ENCODE peak calls at places on chromosomes 12 and 14, in four cellular contexts. U is GM13977, T is astrocyte of the cerebellum, H is upper lobe of right lung. A is an unnamed sample.

GRCh38 chr12:95487024-95487423 is 13.1 kb downstream of the METAP2 start:
- DNase-seq in H (no peak), U (no peak), T (no peak), A (no peak)

GRCh38 chr14:99258884-99259283 is 13.1 kb downstream of the BCL11B start:
- DNase-seq in H (no peak), U (no peak), T (no peak), A (no peak)

GRCh38 chr12:69284131-69284530 is 44.8 kb downstream of the CPSF6 start:
- DNase-seq in H (peak), U (no peak), T (peak), A (peak)

GRCh38 chr14:34711808-34712712 is 2.3 kb downstream of the CFL2 start:
- DNase-seq in T (no peak), U (no peak), H (no peak), A (no peak)

GRCh38 chr14:22837750-22838538 is 1.6 kb downstream of the MMP14 start:
- DNase-seq in T (no peak), H (no peak), U (peak), A (no peak)

GRCh38 chr14:33959692-33960151 is 8.8 kb upstream of the EGLN3 start:
- DNase-seq in H (no peak), T (no peak), U (no peak), A (no peak)

GRCh38 chr12:6915023-6915788 is 826 bp downstream of the ENO2 start:
- DNase-seq in H (no peak), U (peak), T (no peak), A (no peak)

GRCh38 chr12:75481774-75482173 is 1.2 kb downstream of the GLIPR1 start:
- DNase-seq in T (peak), U (no peak), H (no peak), A (no peak)

GRCh38 chr14:46964378-46964777 is 312.8 kb upstream of the RPL10L start:
- DNase-seq in U (no peak), H (no peak), T (no peak), A (no peak)

GRCh38 chr12:1429980-1430379 is 164.4 kb downstream of the FBXL14 start:
- DNase-seq in H (no peak), T (peak), U (no peak), A (no peak)

GRCh38 chr12:74598819-74599218 is 61.2 kb downstream of the ATXN7L3B start:
- DNase-seq in H (no peak), U (no peak), T (no peak), A (no peak)

GRCh38 chr14:33120341-33120740 is 181.7 kb downstream of the NPAS3 start:
- DNase-seq in H (no peak), U (no peak), T (no peak), A (no peak)

GRCh38 chr12:13981296-13981962 is at the start of gene GRIN2B:
- DNase-seq in U (no peak), H (no peak), T (no peak), A (no peak)

GRCh38 chr12:21882635-21883034 is 58.6 kb downstream of the ABCC9 start:
- DNase-seq in U (no peak), T (no peak), H (no peak), A (no peak)

DNA sequence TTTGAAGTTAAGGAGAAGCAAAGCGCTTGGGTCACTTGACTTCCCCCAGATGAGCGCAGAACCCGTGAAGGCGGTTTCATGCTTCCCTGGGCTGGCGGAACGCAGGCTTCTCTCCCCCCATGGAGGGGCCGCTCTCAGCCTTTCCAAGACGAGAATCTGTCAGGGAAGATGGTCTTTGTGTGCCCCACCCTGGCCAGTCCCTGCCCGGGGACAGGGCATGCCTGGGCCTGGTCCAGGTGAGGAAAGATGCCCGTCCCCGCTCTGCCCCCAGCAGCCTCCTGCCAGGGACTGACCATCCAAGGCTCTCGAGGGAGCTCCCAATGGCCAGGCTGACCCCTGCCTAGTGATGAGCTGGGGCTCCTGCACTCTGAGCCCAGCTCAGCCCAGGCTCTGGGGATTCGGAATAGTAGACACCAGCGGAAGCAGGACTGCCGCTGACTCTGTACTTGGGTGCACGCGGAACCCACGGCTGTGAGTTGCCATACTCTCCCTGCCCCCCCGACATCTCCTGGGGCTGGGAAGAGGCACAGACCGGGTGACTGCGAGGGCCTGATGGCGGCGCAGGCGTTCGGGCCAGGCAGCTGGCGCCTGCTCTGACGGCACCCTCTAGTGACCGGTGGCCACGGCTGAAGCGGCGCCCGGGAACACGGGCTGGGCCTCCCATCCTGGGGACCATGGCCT is 142.2 kb upstream of the FKBP4 start:
- DNase-seq in T (no peak), U (no peak), H (peak), A (no peak)
- TF ChIP-seq CTCF in T (no peak), U (no peak), H (no peak), A (no peak)

DNA sequence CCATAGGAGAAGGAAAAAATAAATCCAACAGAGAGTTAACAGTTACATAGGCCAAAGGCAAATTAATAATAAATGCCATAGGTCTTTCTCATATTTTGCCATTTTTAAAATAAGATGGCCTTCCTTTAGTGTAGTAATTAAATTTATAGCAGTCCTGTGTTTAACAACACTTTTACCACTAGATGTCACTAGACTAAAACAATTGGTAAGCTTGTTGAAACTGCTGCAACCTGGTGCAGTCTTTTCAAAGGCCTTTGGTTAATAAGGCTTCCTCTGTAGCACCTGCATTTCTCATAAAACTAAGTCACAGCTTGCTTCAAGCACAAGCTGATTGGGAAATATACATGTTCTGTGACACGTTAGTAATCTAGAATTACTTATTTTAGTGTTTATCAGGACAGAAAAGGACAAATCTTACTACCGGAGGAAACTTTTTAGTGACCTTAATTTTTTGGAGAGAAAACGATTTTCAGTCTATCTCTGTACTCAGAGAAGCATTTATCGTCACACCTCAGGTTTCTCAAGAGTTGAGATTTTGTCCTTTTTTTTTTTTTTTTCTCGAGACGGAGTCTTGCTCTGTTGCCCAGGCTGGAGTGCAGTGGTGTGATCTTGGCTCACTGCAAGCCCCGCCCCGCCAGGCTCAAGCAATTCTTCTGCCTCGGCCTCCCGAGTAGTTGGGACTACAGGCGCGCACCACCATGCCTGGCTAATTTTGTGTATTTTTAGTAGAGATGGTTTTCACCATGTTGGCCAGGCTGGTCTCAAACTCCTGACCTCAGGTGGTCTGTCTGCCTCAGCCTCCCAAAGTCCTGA is 20.0 kb downstream of the BORCS5 start:
- DNase-seq in H (no peak), T (peak), U (peak), A (no peak)
- TF ChIP-seq CTCF in H (peak), T (peak), U (peak), A (peak)

DNA sequence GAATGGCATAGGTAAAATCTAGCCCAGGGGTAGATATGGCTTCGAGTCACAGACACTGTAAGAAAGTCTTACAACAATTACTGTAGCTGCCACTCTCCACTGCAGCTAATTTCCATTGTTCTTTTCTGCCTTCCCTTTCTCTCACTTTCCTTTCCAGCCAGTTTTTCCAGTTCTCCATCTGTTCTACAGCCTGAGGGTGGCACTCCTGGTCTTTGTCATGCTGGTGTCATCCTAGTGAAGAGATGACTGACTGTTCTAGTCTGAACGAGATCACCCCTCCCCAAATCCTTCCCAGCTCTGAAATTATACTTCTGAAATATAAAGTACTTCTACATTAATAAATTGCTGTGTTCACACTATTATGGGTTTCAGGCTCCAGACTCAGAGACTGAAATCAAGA is 74.2 kb upstream of the CSRP2 start:
- DNase-seq in H (no peak), U (no peak), T (no peak), A (no peak)
- TF ChIP-seq CTCF in H (no peak), U (no peak), T (no peak), A (no peak)

DNA sequence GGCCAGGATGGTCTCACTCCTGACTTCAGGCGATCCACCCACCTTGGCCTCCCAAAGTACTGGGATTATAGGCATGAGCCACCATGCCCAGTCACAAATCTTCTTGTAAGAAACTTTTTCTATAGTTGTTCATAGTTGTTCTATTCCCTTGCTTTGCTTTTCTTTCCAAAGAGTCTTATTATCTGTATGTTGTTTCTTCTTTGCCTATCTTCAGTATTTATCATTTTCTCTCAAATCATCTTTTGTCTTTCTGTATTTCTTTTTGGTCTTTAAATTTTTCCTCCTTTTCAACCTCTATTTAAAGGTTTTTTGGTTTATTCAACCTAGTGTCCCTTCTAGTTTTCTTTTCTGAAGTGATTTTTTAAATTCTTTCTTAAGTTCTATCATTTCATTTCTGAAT is 68.7 kb downstream of the LRP6 start:
- DNase-seq in U (no peak), H (no peak), T (no peak), A (no peak)
- TF ChIP-seq CTCF in U (no peak), H (no peak), T (no peak), A (no peak)

GRCh38 chr12:56645717-56646446 is at the start of gene ATP5F1B:
- DNase-seq in U (peak), H (peak), T (peak), A (peak)
- TF ChIP-seq CTCF in U (no peak), H (no peak), T (no peak), A (no peak)

GRCh38 chr12:48716168-48716492 is 377 bp downstream of the CCNT1 start:
- DNase-seq in H (no peak), U (no peak), T (no peak), A (no peak)

GRCh38 chr12:48716493-48717251 is at the start of gene CCNT1:
- DNase-seq in T (peak), H (peak), U (peak), A (peak)

GRCh38 chr12:48712209-48712608 is 4.3 kb downstream of the CCNT1 start:
- DNase-seq in U (no peak), T (no peak), H (no peak), A (no peak)

DNA sequence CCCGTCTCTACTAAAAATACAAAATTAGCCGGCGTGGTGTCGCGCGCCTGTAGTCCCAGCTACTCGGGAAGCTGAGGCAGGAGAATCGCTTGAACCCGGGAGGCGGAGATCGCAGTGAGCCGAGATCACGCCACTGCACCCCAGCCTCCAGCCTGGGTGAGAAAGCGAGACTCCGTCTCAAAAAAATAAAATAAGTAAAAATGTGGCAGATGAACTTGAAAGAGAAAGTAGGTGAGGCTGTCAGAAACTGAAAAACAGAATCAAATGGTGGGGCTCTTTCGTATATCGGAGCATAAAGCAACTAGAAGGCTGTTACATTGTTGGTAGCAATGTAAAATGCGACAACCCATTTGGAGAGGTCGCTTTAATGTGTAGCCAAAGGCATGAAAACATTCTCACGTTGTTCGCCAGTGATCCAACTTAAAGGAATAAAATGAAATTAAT is 767 bp upstream of the CCNT1 start:
- DNase-seq in T (no peak), U (peak), H (no peak), A (no peak)
- TF ChIP-seq CTCF in T (no peak), U (no peak), H (no peak), A (no peak)

DNA sequence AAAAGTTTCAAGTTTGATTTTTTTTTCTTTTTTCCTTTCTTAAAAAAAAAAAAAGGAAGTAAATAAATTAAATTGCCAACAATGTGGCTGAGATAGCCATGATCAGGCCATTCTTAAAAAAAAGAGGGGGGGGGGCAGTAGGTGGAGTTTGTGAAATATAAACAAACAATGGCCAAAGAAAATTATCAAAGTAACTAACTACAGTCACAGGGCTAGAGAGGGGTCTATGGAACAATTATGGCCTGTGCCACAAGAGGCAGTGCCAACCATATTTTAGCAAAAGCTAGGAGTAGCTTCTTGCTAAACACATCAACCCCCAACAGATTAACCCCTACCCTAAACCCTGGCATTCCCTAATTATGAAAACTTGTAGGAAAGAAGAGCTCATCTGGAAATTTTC is 16.2 kb upstream of the SMARCC2 start:
- DNase-seq in T (no peak), H (no peak), U (no peak), A (no peak)
- TF ChIP-seq CTCF in T (no peak), H (no peak), U (no peak), A (no peak)

GRCh38 chr14:72924332-72924731 is 1.9 kb upstream of the DCAF4 start:
- DNase-seq in H (peak), T (no peak), U (no peak), A (no peak)

GRCh38 chr14:72916174-72916573 is 10.1 kb upstream of the DCAF4 start:
- DNase-seq in T (no peak), H (no peak), U (no peak), A (no peak)

GRCh38 chr14:72917420-72917819 is 8.8 kb upstream of the DCAF4 start:
- DNase-seq in H (no peak), U (no peak), T (no peak), A (no peak)

GRCh38 chr14:72921396-72921795 is 4.9 kb upstream of the DCAF4 start:
- DNase-seq in H (no peak), U (no peak), T (no peak), A (no peak)

DNA sequence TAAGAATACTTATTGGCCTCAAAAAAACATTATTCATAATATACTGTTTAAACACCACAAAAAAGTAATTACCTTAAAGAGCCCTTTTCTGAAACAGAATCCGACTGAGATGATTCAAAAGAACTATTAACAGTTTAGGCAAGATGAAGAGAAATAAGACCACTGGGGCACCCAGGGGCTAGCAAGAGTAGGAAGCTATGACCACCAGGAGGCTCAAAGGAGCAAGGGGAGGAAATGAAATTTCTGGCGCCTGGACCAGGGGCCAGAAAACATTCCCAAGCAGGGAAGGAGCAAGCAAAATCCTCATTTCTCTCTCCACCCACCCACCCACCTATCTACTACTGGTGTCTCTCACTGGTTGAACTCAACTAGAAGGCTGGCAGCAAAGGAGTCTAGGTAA is 6.3 kb upstream of the DCAF4 start:
- DNase-seq in U (no peak), H (no peak), T (no peak), A (no peak)
- TF ChIP-seq CTCF in U (no peak), H (no peak), T (no peak), A (peak)

A was measured in retinal pigment epithelial cell.